ENCODE peak calls at places on chromosomes 2 and 18, in seven cellular contexts. R, U, H, V, N, J and C are unnamed samples.

GRCh38 chr18:43563780-43564179 is 286.5 kb upstream of the SYT4 start:
- DNase-seq in R (no peak), U (peak; percentile 6), H (peak; percentile 41), V (no peak), N (no peak), J (peak; percentile 59), C (no peak)

GRCh38 chr2:122539311-122539710 is 783.9 kb downstream of the TSN start:
- DNase-seq in R (no peak), U (no peak), H (no peak), V (no peak), N (no peak), J (no peak), C (no peak)

GRCh38 chr18:61419763-61420162 is 86.5 kb downstream of the CDH20 start:
- DNase-seq in R (no peak), U (no peak), H (no peak), V (no peak), N (no peak), J (no peak), C (no peak)

GRCh38 chr2:21333249-21333648 is 209.5 kb downstream of the TDRD15 start:
- DNase-seq in R (no peak), U (no peak), H (no peak), V (no peak), N (no peak), J (no peak), C (no peak)

GRCh38 chr2:128510701-128511100 is 192.0 kb upstream of the HS6ST1 start:
- DNase-seq in R (no peak), U (peak; percentile 72), H (no peak), V (peak; percentile 29), N (no peak), J (peak; percentile 51), C (no peak)

GRCh38 chr2:121285077-121285449 is at the start of gene TFCP2L1:
- DNase-seq in R (peak; percentile 14), U (no peak), H (peak; percentile 83), V (no peak), N (no peak), J (no peak), C (no peak)

GRCh38 chr2:218006741-218007140 is 3.9 kb upstream of the TNS1 start:
- DNase-seq in R (no peak), U (peak; percentile 94), H (no peak), V (no peak), N (no peak), J (no peak), C (no peak)

GRCh38 chr2:3121601-3122000 is 256.0 kb downstream of the EIPR1 start:
- DNase-seq in R (no peak), U (no peak), H (no peak), V (no peak), N (no peak), J (peak; percentile 14), C (no peak)

GRCh38 chr2:98374286-98374685 is 28.0 kb downstream of the CNGA3 start:
- DNase-seq in R (no peak), U (no peak), H (no peak), V (no peak), N (no peak), J (no peak), C (no peak)

GRCh38 chr2:160405077-160405865 is 88.3 kb downstream of the RBMS1 start:
- DNase-seq in R (no peak), U (no peak), H (no peak), V (no peak), N (no peak), J (no peak), C (no peak)

GRCh38 chr18:50819027-50819726 is 639 bp downstream of the MRO start:
- DNase-seq in R (no peak), U (no peak), H (peak; percentile 63), V (no peak), N (no peak), J (peak; percentile 18), C (no peak)

GRCh38 chr2:2645162-2645855 is 314.2 kb upstream of the MYT1L start:
- DNase-seq in R (no peak), U (no peak), H (no peak), V (no peak), N (no peak), J (no peak), C (no peak)

GRCh38 chr2:74227646-74228045 is 29.2 kb downstream of the MTHFD2 start:
- DNase-seq in R (no peak), U (no peak), H (no peak), V (no peak), N (no peak), J (no peak), C (no peak)

GRCh38 chr2:227933891-227934290 is 62.5 kb downstream of the DAW1 start:
- DNase-seq in R (no peak), U (no peak), H (no peak), V (no peak), N (no peak), J (peak; percentile 12), C (no peak)

GRCh38 chr2:41502752-41503151 is 545.1 kb upstream of the PKDCC start:
- DNase-seq in R (no peak), U (no peak), H (no peak), V (no peak), N (no peak), J (no peak), C (no peak)

GRCh38 chr2:179559108-179559806 is 294.6 kb upstream of the SESTD1 start:
- DNase-seq in R (no peak), U (no peak), H (no peak), V (no peak), N (no peak), J (no peak), C (no peak)

GRCh38 chr2:133458280-133458679 is 110.0 kb downstream of the NCKAP5 start:
- DNase-seq in R (no peak), U (peak; percentile 35), H (no peak), V (no peak), N (no peak), J (peak; percentile 74), C (no peak)

GRCh38 chr2:160790738-160791137 is 297.1 kb upstream of the RBMS1 start:
- DNase-seq in R (no peak), U (no peak), H (no peak), V (no peak), N (no peak), J (no peak), C (no peak)

GRCh38 chr2:224722777-224723176 is 6.6 kb upstream of the CCDC195 start:
- DNase-seq in R (no peak), U (no peak), H (no peak), V (no peak), N (no peak), J (no peak), C (no peak)

GRCh38 chr2:170974304-170974993 is 45.4 kb downstream of the GORASP2 start:
- DNase-seq in R (no peak), U (no peak), H (peak; percentile 31), V (no peak), N (no peak), J (peak; percentile 21), C (no peak)

GRCh38 chr2:85760371-85760770 is 6.6 kb downstream of the ATOH8 start:
- DNase-seq in R (no peak), U (peak; percentile 70), H (no peak), V (no peak), N (no peak), J (peak; percentile 53), C (no peak)

GRCh38 chr2:235480614-235481013 is 13.2 kb upstream of the AGAP1 start:
- DNase-seq in R (no peak), U (no peak), H (no peak), V (no peak), N (no peak), J (no peak), C (no peak)

GRCh38 chr2:232623768-232624553 is 9.4 kb upstream of the EFHD1 start:
- DNase-seq in R (no peak), U (no peak), H (no peak), V (no peak), N (no peak), J (no peak), C (no peak)

GRCh38 chr2:151845481-151845880 is 17.3 kb upstream of the ARL5A start:
- DNase-seq in R (no peak), U (no peak), H (no peak), V (no peak), N (no peak), J (no peak), C (no peak)

GRCh38 chr2:241001413-241002274 is 3.2 kb downstream of the SNED1 start:
- DNase-seq in R (no peak), U (no peak), H (no peak), V (no peak), N (no peak), J (no peak), C (no peak)

GRCh38 chr2:238875531-238876231 is 27.8 kb downstream of the TWIST2 start:
- DNase-seq in R (no peak), U (no peak), H (peak; percentile 22), V (no peak), N (no peak), J (no peak), C (no peak)

GRCh38 chr2:208929894-208930427 is 493.9 kb upstream of the MAP2 start:
- DNase-seq in R (no peak), U (no peak), H (no peak), V (no peak), N (no peak), J (no peak), C (no peak)

GRCh38 chr2:105297211-105297610 is 32.3 kb downstream of the TGFBRAP1 start:
- DNase-seq in R (no peak), U (no peak), H (peak; percentile 43), V (no peak), N (no peak), J (no peak), C (no peak)

GRCh38 chr2:71720596-71721361 is 267.4 kb downstream of the DYSF start:
- DNase-seq in R (no peak), U (no peak), H (no peak), V (no peak), N (no peak), J (no peak), C (no peak)

GRCh38 chr18:10560457-10561045 is 34.7 kb downstream of the NAPG start:
- DNase-seq in R (peak; percentile 72), U (peak; percentile 72), H (peak; percentile 77), V (peak; percentile 53), N (peak; percentile 39), J (peak; percentile 82), C (peak; percentile 4)

GRCh38 chr18:79934311-79935097 is 16.9 kb downstream of the SLC66A2 start:
- DNase-seq in R (no peak), U (no peak), H (no peak), V (no peak), N (no peak), J (no peak), C (no peak)

GRCh38 chr2:220275454-220275853 is 648.0 kb downstream of the SLC4A3 start:
- DNase-seq in R (no peak), U (no peak), H (no peak), V (no peak), N (no peak), J (no peak), C (no peak)

GRCh38 chr18:12442946-12443345 is 35.2 kb downstream of the PRELID3A start:
- DNase-seq in R (no peak), U (peak; percentile 75), H (no peak), V (no peak), N (no peak), J (peak; percentile 61), C (no peak)

GRCh38 chr2:2846379-2847130 is 515.5 kb upstream of the MYT1L start:
- DNase-seq in R (no peak), U (no peak), H (peak; percentile 74), V (no peak), N (no peak), J (no peak), C (peak; percentile 84)

GRCh38 chr2:149363953-149364352 is 33.6 kb downstream of the LYPD6 start:
- DNase-seq in R (no peak), U (no peak), H (no peak), V (no peak), N (no peak), J (no peak), C (no peak)

GRCh38 chr2:200317975-200318374 is 11.5 kb downstream of the SPATS2L start:
- DNase-seq in R (no peak), U (no peak), H (no peak), V (no peak), N (no peak), J (no peak), C (no peak)